ENCODE peak calls at places on chromosomes 5 and 9, in ten cellular contexts. A is A673, Q is prostate gland, D is IMR-90, X is Panc1, Y is AG10803, I is fibroblast of pulmonary artery, P is PC-9, N is neural progenitor cell, T is AG09309. R is an unnamed sample.

GRCh38 chr9:34896112-34896511 is 62.0 kb upstream of the PHF24 start:
- DNase-seq in A (no peak), Q (no peak), D (no peak), X (no peak), Y (no peak), I (no peak), P (no peak), N (peak; percentile 13), T (no peak), R (no peak)

GRCh38 chr9:137485343-137486140 is 26.4 kb upstream of the NSMF start:
- DNase-seq in A (no peak), Q (no peak), D (no peak), X (no peak), Y (no peak), I (no peak), P (no peak), N (no peak), T (no peak), R (no peak)

GRCh38 chr5:141747152-141747640 is 65.2 kb upstream of the ARAP3 start:
- DNase-seq in A (peak; percentile 66), Q (peak; percentile 56), D (peak; percentile 38), X (no peak), Y (peak; percentile 15), I (peak; percentile 69), P (peak; percentile 27), N (peak; percentile 96), T (no peak), R (no peak)

GRCh38 chr5:128002420-128002819 is 81.1 kb upstream of the SLC12A2 start:
- DNase-seq in A (no peak), Q (no peak), D (peak; percentile 1), X (no peak), Y (no peak), I (no peak), P (no peak), N (no peak), T (no peak), R (no peak)

GRCh38 chr9:131113655-131114563 is 11.5 kb upstream of the NUP214 start:
- DNase-seq in A (no peak), Q (no peak), D (no peak), X (no peak), Y (no peak), I (no peak), P (no peak), N (no peak), T (no peak), R (no peak)

GRCh38 chr5:76742586-76742985 is 26.7 kb downstream of the F2R start:
- DNase-seq in A (no peak), Q (no peak), D (peak; percentile 78), X (no peak), Y (peak; percentile 29), I (peak; percentile 51), P (no peak), N (no peak), T (peak; percentile 51), R (no peak)

GRCh38 chr9:133050142-133050541 is 11.6 kb upstream of the CEL start:
- DNase-seq in A (peak; percentile 31), Q (no peak), D (peak; percentile 16), X (no peak), Y (peak; percentile 40), I (no peak), P (no peak), N (no peak), T (no peak), R (no peak)

GRCh38 chr5:364497-364896 is 43.0 kb downstream of the AHRR start:
- DNase-seq in A (no peak), Q (no peak), D (no peak), X (no peak), Y (no peak), I (no peak), P (no peak), N (no peak), T (no peak), R (no peak)

GRCh38 chr5:60287174-60287771 is 393.7 kb upstream of the PDE4D start:
- DNase-seq in A (peak; percentile 91), Q (no peak), D (peak; percentile 16), X (peak; percentile 22), Y (peak; percentile 22), I (peak; percentile 67), P (peak; percentile 29), N (peak; percentile 91), T (no peak), R (no peak)

GRCh38 chr5:175895701-175896102 is 24.3 kb downstream of the CPLX2 start:
- DNase-seq in A (no peak), Q (no peak), D (no peak), X (no peak), Y (no peak), I (no peak), P (peak; percentile 75), N (peak; percentile 64), T (no peak), R (no peak)

GRCh38 chr5:81838307-81838906 is 87.5 kb upstream of the SSBP2 start:
- DNase-seq in A (peak; percentile 57), Q (no peak), D (peak; percentile 49), X (no peak), Y (peak; percentile 56), I (peak; percentile 66), P (no peak), N (peak; percentile 38), T (peak; percentile 11), R (no peak)

GRCh38 chr5:154860123-154860522 is 1.7 kb downstream of the CNOT8 start:
- DNase-seq in A (peak; percentile 22), Q (no peak), D (peak; percentile 77), X (no peak), Y (peak; percentile 81), I (peak; percentile 72), P (peak; percentile 44), N (peak; percentile 25), T (peak; percentile 29), R (no peak)

GRCh38 chr5:109374625-109375024 is 35.1 kb downstream of the PJA2 start:
- DNase-seq in A (no peak), Q (no peak), D (no peak), X (no peak), Y (peak; percentile 14), I (no peak), P (no peak), N (no peak), T (no peak), R (no peak)

GRCh38 chr9:726005-726404 is 115.5 kb upstream of the DMRT1 start:
- DNase-seq in A (no peak), Q (no peak), D (no peak), X (no peak), Y (no peak), I (no peak), P (no peak), N (no peak), T (no peak), R (peak; percentile 15)

GRCh38 chr9:36922548-36922947 is 111.5 kb downstream of the PAX5 start:
- DNase-seq in A (peak; percentile 84), Q (no peak), D (no peak), X (no peak), Y (no peak), I (no peak), P (no peak), N (no peak), T (no peak), R (no peak)

GRCh38 chr5:132406144-132406783 is 36.8 kb downstream of the SLC22A5 start:
- DNase-seq in A (no peak), Q (no peak), D (no peak), X (no peak), Y (no peak), I (no peak), P (no peak), N (no peak), T (no peak), R (no peak)

GRCh38 chr5:1910861-1911772 is 28.4 kb upstream of the IRX4 start:
- DNase-seq in A (no peak), Q (no peak), D (no peak), X (no peak), Y (no peak), I (no peak), P (no peak), N (no peak), T (no peak), R (no peak)

GRCh38 chr9:482736-483135 is 268.1 kb downstream of the DOCK8 start:
- DNase-seq in A (no peak), Q (no peak), D (no peak), X (no peak), Y (no peak), I (no peak), P (no peak), N (no peak), T (no peak), R (no peak)

GRCh38 chr5:101728933-101729332 is 567.2 kb downstream of the SLCO4C1 start:
- DNase-seq in A (peak; percentile 3), Q (no peak), D (no peak), X (no peak), Y (no peak), I (no peak), P (no peak), N (peak; percentile 34), T (no peak), R (no peak)
- TF ChIP-seq CTCF in A (peak; percentile 36), Q (no peak), D (no peak), X (peak; percentile 11), Y (no peak), I (no peak), P (no peak), N (peak; percentile 53), T (no peak), R (no peak)

GRCh38 chr5:161857358-161857757 is 9.4 kb downstream of the GABRA1 start:
- DNase-seq in A (no peak), Q (no peak), D (no peak), X (no peak), Y (no peak), I (no peak), P (no peak), N (no peak), T (no peak), R (no peak)
- TF ChIP-seq CTCF in A (no peak), Q (no peak), D (no peak), X (no peak), Y (no peak), I (no peak), P (no peak), N (no peak), T (no peak), R (no peak)

GRCh38 chr5:43073597-43074546 is 33.8 kb upstream of the ANXA2R start:
- DNase-seq in A (peak; percentile 62), Q (no peak), D (peak; percentile 40), X (peak; percentile 38), Y (peak; percentile 46), I (peak; percentile 57), P (peak; percentile 55), N (peak; percentile 46), T (no peak), R (no peak)
- TF ChIP-seq CTCF in A (peak; percentile 81), Q (peak; percentile 43), D (peak; percentile 58), X (peak; percentile 81), Y (peak; percentile 63), I (peak; percentile 64), P (peak; percentile 97), N (peak; percentile 68), T (peak; percentile 70), R (peak; percentile 57)

DNA sequence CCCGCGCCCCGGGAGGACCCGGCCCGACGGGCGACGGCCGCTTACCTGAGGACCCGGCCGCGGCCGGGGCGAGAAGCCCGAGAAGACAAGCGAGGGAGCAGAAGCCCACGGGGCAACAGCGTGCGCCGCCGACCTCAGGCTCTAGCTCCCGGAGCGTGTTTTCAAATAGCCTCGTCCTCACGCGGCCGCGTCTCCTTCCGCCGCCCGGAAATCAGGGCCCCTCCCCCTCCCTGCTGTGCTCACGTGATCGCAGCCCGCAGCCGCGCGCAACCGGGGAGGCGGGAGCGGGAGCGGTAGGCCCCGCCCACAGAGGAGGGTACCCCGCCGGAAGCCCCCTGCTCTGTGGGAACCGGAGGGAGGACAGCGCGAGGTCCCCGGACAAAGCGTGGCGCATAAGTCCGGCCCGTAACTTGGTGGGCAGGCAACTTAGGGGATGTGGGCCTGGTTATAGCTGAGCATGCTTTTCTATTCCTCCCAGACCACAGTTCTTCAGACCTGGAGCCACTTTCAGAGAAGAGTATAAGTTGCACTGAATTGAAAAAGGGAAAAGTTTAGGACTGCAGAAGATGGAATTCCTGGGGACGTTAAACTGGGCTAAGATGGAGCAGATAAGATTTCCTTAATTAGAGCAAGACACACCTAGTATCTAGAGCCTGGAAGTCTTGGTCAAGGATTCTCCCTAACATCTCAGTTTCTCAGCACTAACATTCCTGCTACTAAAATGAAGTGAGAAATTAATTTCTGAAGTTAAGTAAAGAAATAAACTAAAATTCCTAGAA is at the start of gene TEX10:
- DNase-seq in A (peak; percentile 94), Q (peak; percentile 86), D (peak; percentile 81), X (peak; percentile 20), Y (peak; percentile 81), I (peak; percentile 86), P (peak; percentile 90), N (peak; percentile 96), T (peak; percentile 11), R (peak; percentile 90)
- TF ChIP-seq CTCF in A (no peak), Q (no peak), D (no peak), X (no peak), Y (no peak), I (no peak), P (no peak), N (no peak), T (no peak), R (no peak)